ENCODE peak calls at places on chromosome 3, in seven cellular contexts. C is lower leg skin, F is AG09319, E is lung, P is GM12865, L is sigmoid colon, V is NB4. Y is an unnamed sample.

GRCh38 chr3:45595364-45596154 is 1.0 kb downstream of the LIMD1 start:
- DNase-seq in P (peak; percentile 46), C (no peak), L (peak; percentile 76), E (no peak), V (peak; percentile 6), F (no peak), Y (no peak)

GRCh38 chr3:30752961-30753360 is 141.5 kb downstream of the GADL1 start:
- DNase-seq in F (peak; percentile 28), L (no peak), C (no peak), E (peak; percentile 38), V (peak; percentile 71), P (no peak), Y (peak; percentile 46)

GRCh38 chr3:13598926-13599886 is 50.3 kb downstream of the FBLN2 start:
- DNase-seq in V (no peak), L (peak; percentile 54), P (no peak), E (no peak), F (no peak), C (no peak), Y (no peak)

GRCh38 chr3:2770451-2770850 is 339.7 kb downstream of the IL5RA start:
- DNase-seq in L (no peak), C (no peak), F (no peak), V (no peak), P (no peak), E (no peak), Y (no peak)

GRCh38 chr3:78116874-78117273 is 1077.0 kb downstream of the ROBO2 start:
- DNase-seq in F (no peak), V (peak; percentile 10), L (no peak), E (no peak), P (no peak), C (no peak), Y (no peak)

GRCh38 chr3:119318871-119319270 is 24.7 kb downstream of the ARHGAP31 start:
- DNase-seq in E (no peak), P (no peak), C (no peak), L (no peak), V (no peak), F (no peak), Y (no peak)

GRCh38 chr3:31008986-31009385 is 114.5 kb upstream of the GADL1 start:
- DNase-seq in E (no peak), C (no peak), P (no peak), L (no peak), F (no peak), V (no peak), Y (peak; percentile 63)

GRCh38 chr3:149535395-149535685 is 60.8 kb downstream of the TM4SF4 start:
- DNase-seq in E (no peak), V (no peak), L (no peak), C (no peak), F (no peak), P (no peak), Y (no peak)

GRCh38 chr3:81466161-81466560 is 295.3 kb downstream of the GBE1 start:
- DNase-seq in C (no peak), F (no peak), P (no peak), E (no peak), V (no peak), L (no peak), Y (no peak)

GRCh38 chr3:43323541-43323940 is 37.2 kb downstream of the SNRK start:
- DNase-seq in C (no peak), L (no peak), V (no peak), E (no peak), P (no peak), F (no peak), Y (no peak)

GRCh38 chr3:48747015-48747615 is 30.1 kb upstream of the IP6K2 start:
- DNase-seq in E (no peak), C (no peak), F (no peak), V (no peak), P (no peak), L (no peak), Y (no peak)

GRCh38 chr3:15794303-15794771 is 3.4 kb downstream of the ANKRD28 start:
- DNase-seq in E (no peak), F (no peak), V (peak; percentile 60), C (no peak), L (no peak), P (peak; percentile 72), Y (peak; percentile 75)

GRCh38 chr3:183491109-183491922 is 62.9 kb upstream of the MCF2L2 start:
- DNase-seq in L (no peak), P (no peak), V (no peak), C (peak; percentile 50), F (no peak), E (no peak), Y (no peak)

GRCh38 chr3:56347219-56347871 is 120.9 kb downstream of the ERC2 start:
- DNase-seq in C (no peak), P (peak; percentile 50), F (no peak), V (peak; percentile 63), L (no peak), E (peak; percentile 32), Y (no peak)

GRCh38 chr3:85081191-85081895 is 122.6 kb downstream of the CADM2 start:
- DNase-seq in V (no peak), L (no peak), E (no peak), P (no peak), F (no peak), C (no peak), Y (no peak)

GRCh38 chr3:52055537-52056351 is 627 bp downstream of the DUSP7 start:
- DNase-seq in L (peak; percentile 75), C (no peak), V (peak; percentile 77), F (no peak), E (no peak), P (peak; percentile 85), Y (no peak)

DNA sequence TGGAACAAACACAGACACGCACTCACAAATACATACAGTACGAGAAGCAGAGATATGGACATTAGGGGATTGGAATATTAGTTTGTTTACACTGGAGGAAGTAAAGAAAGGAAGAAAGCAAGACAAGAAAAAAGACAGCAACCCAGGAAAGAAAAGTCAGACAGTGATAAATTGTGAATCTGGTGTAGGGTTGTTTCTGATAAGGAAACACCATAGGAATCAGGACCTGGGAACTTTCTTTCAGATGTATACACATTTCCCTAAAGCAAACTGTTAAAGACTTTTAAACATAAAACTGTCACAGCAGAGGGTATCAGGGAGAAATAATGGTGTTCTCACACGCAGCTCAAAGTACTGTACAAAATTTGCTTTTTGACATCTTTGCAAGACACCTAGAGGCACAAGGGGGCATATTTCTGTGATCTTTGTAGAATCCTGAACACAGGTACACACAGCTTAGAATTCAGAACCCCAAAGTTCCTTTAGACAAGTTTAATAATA is 153.7 kb downstream of the TUSC7 start:
- DNase-seq in E (no peak), V (no peak), L (no peak), C (no peak), P (no peak), F (no peak), Y (no peak)
- TF ChIP-seq CTCF in E (no peak), V (no peak), L (no peak), C (no peak), P (no peak), F (no peak), Y (no peak)

DNA sequence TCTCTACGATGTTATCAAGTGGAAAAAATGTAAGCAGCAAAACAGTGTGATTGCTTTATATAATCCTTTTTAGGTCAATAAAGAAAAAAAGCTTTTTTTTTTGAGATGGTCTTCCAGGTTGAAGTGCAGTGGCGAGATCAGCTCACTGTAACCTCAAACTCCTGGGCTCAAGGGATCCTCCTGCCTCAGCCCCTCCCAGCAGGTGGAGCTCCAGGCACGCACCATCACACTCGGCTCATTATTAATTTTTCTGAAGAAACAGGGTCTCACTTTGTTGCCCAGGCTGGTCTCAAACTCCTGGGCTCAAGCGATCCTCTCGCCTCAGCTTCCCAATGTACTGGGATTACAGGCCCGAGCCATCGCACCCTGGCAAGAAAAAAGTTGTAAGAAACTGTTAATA is 17.3 kb downstream of the RNF168 start:
- DNase-seq in V (peak; percentile 23), E (no peak), C (no peak), P (no peak), L (no peak), F (no peak), Y (no peak)
- TF ChIP-seq CTCF in V (peak; percentile 31), E (no peak), C (no peak), P (no peak), L (no peak), F (peak; percentile 19), Y (peak; percentile 46)

DNA sequence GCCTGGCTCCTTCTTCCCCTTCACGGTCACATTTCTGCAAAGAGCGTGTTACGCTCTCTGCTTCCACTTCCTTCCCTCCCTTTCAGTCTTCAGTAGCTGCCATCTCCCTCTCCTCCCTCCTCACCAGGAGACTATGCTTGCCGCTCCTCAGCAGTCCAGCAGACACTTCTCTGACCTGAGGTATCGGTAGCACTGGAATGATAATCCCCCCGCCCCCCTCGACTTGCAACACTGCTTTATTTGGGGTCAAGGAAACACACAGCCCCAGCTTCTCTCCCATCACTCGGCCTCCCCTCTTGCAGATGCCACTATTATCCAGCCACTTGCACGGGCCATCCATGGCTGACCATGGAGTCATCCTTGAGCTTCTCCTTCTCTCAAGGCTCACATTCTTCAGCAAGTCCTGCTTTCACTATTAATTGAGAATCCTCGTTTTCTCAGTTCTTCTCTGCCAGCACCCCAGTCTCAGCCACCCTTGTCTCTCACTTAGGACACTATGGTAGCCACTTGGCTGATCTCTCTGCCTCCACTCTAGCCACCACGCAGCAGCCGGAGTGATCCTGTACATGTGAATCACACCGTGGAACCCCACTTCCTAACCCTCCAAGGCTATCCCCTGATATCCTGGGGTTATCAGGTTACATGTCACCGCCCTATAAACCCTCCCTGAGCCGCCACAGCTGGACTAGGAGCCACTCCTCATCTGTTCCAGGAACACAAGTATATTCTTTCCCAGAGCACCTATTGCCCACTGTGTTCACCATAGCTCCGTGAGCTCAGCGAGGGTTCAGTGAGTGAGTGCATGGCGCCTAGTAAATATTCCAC is 960 bp upstream of the PARP14 start:
- DNase-seq in V (peak; percentile 26), E (no peak), L (peak; percentile 70), P (peak; percentile 43), C (no peak), F (no peak), Y (peak; percentile 9)
- TF ChIP-seq CTCF in V (no peak), E (no peak), L (peak; percentile 2), P (no peak), C (no peak), F (no peak), Y (peak; percentile 49)

DNA sequence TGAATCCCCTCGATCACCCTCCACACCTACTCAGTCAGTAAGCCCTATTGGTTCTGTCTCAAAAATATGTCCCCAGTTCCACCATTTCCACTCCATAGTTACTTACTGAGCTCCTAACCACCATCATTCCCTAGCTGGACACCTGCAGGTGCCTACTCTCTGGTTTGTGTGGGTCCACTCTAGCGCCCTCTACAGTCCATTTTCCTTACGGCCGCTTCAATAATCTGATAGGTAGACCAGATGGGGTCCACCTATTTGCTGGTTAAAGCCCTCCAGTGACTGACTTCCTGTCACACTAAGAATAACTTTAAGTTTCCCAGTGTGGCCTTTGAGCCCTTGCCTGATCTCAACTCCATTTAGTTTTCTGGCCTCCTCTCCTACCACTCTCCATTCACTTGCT is 5.0 kb downstream of the GXYLT2 start:
- DNase-seq in F (no peak), P (peak; percentile 35), L (no peak), V (peak; percentile 37), C (no peak), E (no peak), Y (no peak)
- TF ChIP-seq CTCF in F (peak; percentile 18), P (peak; percentile 33), L (no peak), V (peak; percentile 47), C (no peak), E (no peak), Y (peak; percentile 69)